ENCODE peak calls at places on chromosome 7, in eight cellular contexts. D is OCI-LY7, E is IMR-90, M is AG04449, Q is AG10803, T is left ventricle myocardium inferior, N is fibroblast of lung, J is astrocyte. C is an unnamed sample.

GRCh38 chr7:5296627-5297226 is 14.0 kb downstream of the SLC29A4 start:
- DNase-seq in J (no peak), E (no peak), T (no peak), N (no peak), M (no peak), Q (no peak), D (peak), C (no peak)

GRCh38 chr7:46781901-46782439 is 799.9 kb downstream of the TNS3 start:
- DNase-seq in D (no peak), E (no peak), Q (no peak), N (no peak), M (no peak), T (no peak), J (peak), C (no peak)

GRCh38 chr7:134427896-134428295 is 31.0 kb downstream of the AKR1B1 start:
- DNase-seq in E (no peak), Q (peak), M (no peak), D (no peak), N (no peak), T (no peak), J (no peak), C (no peak)

GRCh38 chr7:16711730-16712129 is 41.8 kb upstream of the TSPAN13 start:
- DNase-seq in D (no peak), E (no peak), T (no peak), M (no peak), Q (peak), J (peak), N (peak), C (no peak)

GRCh38 chr7:17147409-17147808 is 151.0 kb upstream of the AHR start:
- DNase-seq in N (no peak), J (no peak), D (no peak), T (no peak), E (no peak), M (no peak), Q (peak), C (no peak)

GRCh38 chr7:7276151-7276550 is 93.8 kb downstream of the C1GALT1 start:
- DNase-seq in M (no peak), Q (no peak), E (no peak), T (no peak), D (no peak), N (peak), J (peak), C (peak)

GRCh38 chr7:17773289-17773626 is 167.0 kb downstream of the SNX13 start:
- DNase-seq in N (peak), J (peak), E (peak), T (no peak), M (peak), Q (peak), D (no peak), C (peak)

GRCh38 chr7:69706070-69706469 is 107.8 kb downstream of the AUTS2 start:
- DNase-seq in D (no peak), E (no peak), N (no peak), T (no peak), M (no peak), Q (no peak), J (no peak), C (no peak)

GRCh38 chr7:134742688-134743350 is 36.6 kb upstream of the CALD1 start:
- DNase-seq in M (peak), J (peak), T (no peak), Q (peak), E (peak), N (peak), D (no peak), C (no peak)

GRCh38 chr7:98387136-98387535 is 13.8 kb downstream of the BAIAP2L1 start:
- DNase-seq in J (no peak), N (no peak), E (no peak), D (no peak), M (no peak), Q (no peak), T (no peak), C (no peak)

GRCh38 chr7:1700536-1701333 is 30.7 kb downstream of the ELFN1 start:
- DNase-seq in E (no peak), T (no peak), D (no peak), M (no peak), Q (no peak), N (no peak), J (no peak), C (no peak)

GRCh38 chr7:1536105-1536767 is 5.7 kb downstream of the MAFK start:
- DNase-seq in J (no peak), M (no peak), T (no peak), D (no peak), E (no peak), N (no peak), Q (no peak), C (no peak)

GRCh38 chr7:35251606-35252310 is 2.1 kb downstream of the TBX20 start:
- DNase-seq in T (no peak), M (no peak), N (no peak), J (no peak), E (no peak), D (no peak), Q (no peak), C (no peak)

GRCh38 chr7:131346885-131347592 is 19.4 kb downstream of the MKLN1 start:
- DNase-seq in E (no peak), T (no peak), D (no peak), J (no peak), M (no peak), Q (no peak), N (no peak), C (no peak)

GRCh38 chr7:24971333-24972165 is 8.4 kb downstream of the OSBPL3 start:
- DNase-seq in Q (peak), E (peak), T (no peak), D (no peak), J (peak), M (peak), N (peak), C (no peak)

GRCh38 chr7:31710171-31710570 is 23.2 kb downstream of the PPP1R17 start:
- DNase-seq in J (no peak), Q (no peak), E (no peak), T (no peak), M (no peak), N (no peak), D (no peak), C (no peak)

GRCh38 chr7:118590107-118590506 is 365.6 kb downstream of the ANKRD7 start:
- DNase-seq in D (peak), M (no peak), T (no peak), N (no peak), J (no peak), Q (no peak), E (no peak), C (no peak)

GRCh38 chr7:150891740-150892139 is 39.4 kb downstream of the AOC1 start:
- DNase-seq in N (no peak), M (no peak), T (no peak), J (no peak), D (peak), Q (no peak), E (no peak), C (no peak)

GRCh38 chr7:132548489-132549078 is 27.7 kb downstream of the PLXNA4 start:
- DNase-seq in D (no peak), T (no peak), E (peak), N (peak), M (no peak), Q (peak), J (peak), C (no peak)

GRCh38 chr7:12764355-12765000 is 77.0 kb downstream of the ARL4A start:
- DNase-seq in E (peak), N (no peak), T (no peak), M (no peak), Q (no peak), D (no peak), J (peak), C (no peak)

GRCh38 chr7:77450054-77450453 is 33.9 kb upstream of the GSAP start:
- DNase-seq in Q (peak), M (no peak), E (peak), D (no peak), N (no peak), J (peak), T (no peak), C (no peak)

GRCh38 chr7:70630647-70631457 is 501.1 kb upstream of the GALNT17 start:
- DNase-seq in T (peak), M (no peak), N (peak), Q (peak), E (peak), J (peak), D (no peak), C (no peak)

GRCh38 chr7:117216436-117217069 is 106.3 kb downstream of the WNT2 start:
- DNase-seq in M (no peak), E (no peak), D (no peak), N (no peak), T (no peak), J (no peak), Q (no peak), C (no peak)

GRCh38 chr7:100865372-100865911 is 1.7 kb upstream of the TRIP6 start:
- DNase-seq in Q (no peak), E (peak), D (no peak), T (no peak), N (no peak), J (peak), M (no peak), C (no peak)

GRCh38 chr7:47654672-47655340 is 72.9 kb upstream of the TNS3 start:
- DNase-seq in N (no peak), M (no peak), E (peak), D (no peak), T (no peak), J (peak), Q (peak), C (no peak)

GRCh38 chr7:75993689-75994387 is 557 bp downstream of the TMEM120A start:
- DNase-seq in D (no peak), T (peak), Q (peak), M (no peak), E (peak), N (peak), J (peak), C (no peak)

GRCh38 chr7:145700488-145700887 is 416.1 kb upstream of the CNTNAP2 start:
- DNase-seq in T (no peak), M (no peak), J (no peak), N (no peak), E (no peak), Q (no peak), D (no peak), C (no peak)

GRCh38 chr7:140214075-140214684 is 37.4 kb upstream of the KDM7A start:
- DNase-seq in Q (peak), J (peak), E (peak), M (no peak), D (no peak), T (peak), N (peak), C (peak)

GRCh38 chr7:117098457-117098856 is 145.2 kb downstream of the ST7 start:
- DNase-seq in D (no peak), M (peak), Q (peak), T (no peak), J (peak), E (peak), N (peak), C (no peak)

GRCh38 chr7:8189615-8190014 is 72.4 kb downstream of the ICA1 start:
- DNase-seq in J (peak), E (no peak), M (no peak), Q (no peak), N (no peak), T (no peak), D (no peak), C (no peak)

GRCh38 chr7:36208406-36208805 is 55.4 kb downstream of the EEPD1 start:
- DNase-seq in T (no peak), N (no peak), E (peak), M (no peak), J (no peak), Q (no peak), D (no peak), C (no peak)

GRCh38 chr7:75660566-75661215 is 78.0 kb downstream of the HIP1 start:
- DNase-seq in Q (no peak), E (no peak), M (no peak), D (no peak), T (no peak), N (no peak), J (no peak), C (no peak)

GRCh38 chr7:1419688-1420087 is 39.6 kb downstream of the MICALL2 start:
- DNase-seq in T (no peak), J (no peak), M (no peak), N (no peak), D (no peak), Q (no peak), E (no peak), C (no peak)

GRCh38 chr7:29841926-29842671 is 35.8 kb downstream of the WIPF3 start:
- DNase-seq in D (no peak), E (no peak), N (no peak), Q (no peak), M (no peak), T (no peak), J (no peak), C (no peak)

GRCh38 chr7:29843738-29844137 is 37.4 kb downstream of the WIPF3 start:
- DNase-seq in D (no peak), N (no peak), M (no peak), T (no peak), J (no peak), Q (no peak), E (no peak), C (no peak)

GRCh38 chr7:29843106-29843505 is 36.8 kb downstream of the WIPF3 start:
- DNase-seq in J (no peak), N (no peak), E (no peak), T (no peak), Q (no peak), D (no peak), M (no peak), C (no peak)

GRCh38 chr7:29839302-29839701 is 33.0 kb downstream of the WIPF3 start:
- DNase-seq in J (peak), T (peak), E (peak), Q (peak), M (peak), N (peak), D (no peak), C (no peak)

DNA sequence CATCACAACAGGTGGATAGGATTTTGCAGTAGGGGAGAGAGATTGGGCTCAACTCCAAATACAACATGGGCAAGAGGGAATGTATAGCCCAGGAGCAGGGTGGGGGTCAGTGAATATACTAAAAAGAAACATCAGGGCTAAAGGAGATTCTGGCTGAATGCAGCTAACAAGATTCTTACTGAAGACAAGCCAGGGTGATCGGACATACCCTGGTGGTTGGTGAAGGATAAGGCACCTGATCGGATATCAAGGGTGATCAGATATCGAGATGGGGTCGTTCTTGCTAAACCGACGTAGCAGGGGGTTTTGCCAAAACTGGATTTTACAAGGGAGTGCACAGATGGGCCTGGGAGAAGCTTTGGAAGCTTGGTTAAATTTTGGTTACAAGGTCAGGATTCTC is 34.4 kb downstream of the WIPF3 start:
- DNase-seq in E (no peak), Q (no peak), D (no peak), N (no peak), M (no peak), T (no peak), J (no peak), C (no peak)
- TF ChIP-seq CTCF in E (no peak), Q (no peak), D (no peak), N (no peak), M (no peak), T (no peak), J (no peak), C (peak)

DNA sequence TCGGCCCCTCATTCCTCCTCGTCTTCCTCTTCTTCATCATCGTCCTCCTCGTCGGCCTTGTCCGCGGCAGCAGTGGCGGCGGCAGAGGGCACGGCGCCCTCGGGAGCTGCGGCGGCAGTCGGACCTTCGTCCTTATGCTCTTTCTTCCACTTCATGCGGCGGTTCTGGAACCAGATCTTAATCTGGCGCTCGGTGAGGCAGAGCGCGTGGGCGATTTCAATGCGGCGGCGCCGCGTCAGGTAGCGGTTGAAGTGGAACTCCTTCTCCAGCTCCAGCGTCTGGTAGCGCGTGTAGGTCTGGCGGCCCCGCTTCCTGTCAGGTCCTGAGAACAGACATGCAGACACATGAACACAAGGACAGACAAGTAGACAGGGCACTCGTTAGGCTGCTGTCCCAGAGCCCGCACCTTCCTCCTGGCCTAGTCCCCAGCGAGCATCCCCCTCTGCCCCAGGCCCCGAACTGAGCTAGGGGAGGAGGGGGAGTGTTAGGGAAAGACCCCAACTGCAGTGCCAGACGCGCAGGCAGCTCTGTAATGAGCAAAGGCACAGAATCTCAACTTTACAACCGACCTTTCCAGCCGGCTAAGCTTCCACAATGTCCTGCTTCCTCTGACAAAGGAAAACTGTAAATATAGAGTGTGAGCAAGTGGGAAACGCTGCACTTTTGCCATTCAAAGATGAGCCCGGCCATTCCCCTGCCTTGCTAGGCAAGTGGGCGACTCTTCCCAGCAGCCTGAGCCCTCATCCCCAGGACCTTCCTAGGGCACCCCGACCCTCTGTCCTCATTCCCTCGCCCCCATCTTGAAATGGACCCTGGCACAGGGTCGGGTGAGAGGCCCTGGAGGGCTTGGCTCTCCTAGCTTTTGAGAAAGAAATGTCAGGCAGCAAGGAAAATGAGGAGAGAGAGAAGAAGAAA is 1.3 kb downstream of the HOXA7 start:
- DNase-seq in D (peak), E (no peak), T (no peak), N (no peak), M (no peak), Q (no peak), J (no peak), C (no peak)
- H3K4me3 ChIP-seq in D (peak), E (peak), T (peak), N (peak), M (peak), Q (peak), J (no peak), C (peak)

GRCh38 chr7:95191793-95192192 is 132.5 kb downstream of the PON1 start:
- DNase-seq in E (no peak), D (no peak), T (no peak), J (no peak), N (no peak), M (no peak), Q (no peak), C (no peak)

DNA sequence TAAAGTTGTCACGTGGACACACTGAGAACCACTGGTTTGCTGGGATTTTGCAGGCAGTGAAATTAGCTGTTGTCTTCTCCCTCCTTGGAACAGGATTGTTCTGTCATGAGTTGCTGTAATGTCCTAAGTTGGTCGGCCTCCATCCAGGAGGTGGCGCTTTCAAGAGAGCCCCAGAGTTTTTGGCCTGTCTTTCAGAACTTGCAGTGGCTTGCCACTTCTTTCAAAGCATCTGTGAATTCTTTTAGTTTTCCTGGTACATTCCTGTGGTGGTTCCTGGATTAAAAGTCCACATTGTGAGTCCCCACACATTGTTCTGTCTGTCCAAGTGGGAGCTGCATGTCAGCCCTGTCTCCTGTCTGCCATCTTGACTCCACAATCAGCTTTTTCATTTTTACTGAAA is 133.8 kb downstream of the PON1 start:
- DNase-seq in T (no peak), M (no peak), E (no peak), J (no peak), N (no peak), D (no peak), Q (peak), C (no peak)
- TF ChIP-seq CTCF in T (no peak), M (no peak), E (no peak), J (no peak), N (no peak), D (peak), Q (peak), C (peak)

DNA sequence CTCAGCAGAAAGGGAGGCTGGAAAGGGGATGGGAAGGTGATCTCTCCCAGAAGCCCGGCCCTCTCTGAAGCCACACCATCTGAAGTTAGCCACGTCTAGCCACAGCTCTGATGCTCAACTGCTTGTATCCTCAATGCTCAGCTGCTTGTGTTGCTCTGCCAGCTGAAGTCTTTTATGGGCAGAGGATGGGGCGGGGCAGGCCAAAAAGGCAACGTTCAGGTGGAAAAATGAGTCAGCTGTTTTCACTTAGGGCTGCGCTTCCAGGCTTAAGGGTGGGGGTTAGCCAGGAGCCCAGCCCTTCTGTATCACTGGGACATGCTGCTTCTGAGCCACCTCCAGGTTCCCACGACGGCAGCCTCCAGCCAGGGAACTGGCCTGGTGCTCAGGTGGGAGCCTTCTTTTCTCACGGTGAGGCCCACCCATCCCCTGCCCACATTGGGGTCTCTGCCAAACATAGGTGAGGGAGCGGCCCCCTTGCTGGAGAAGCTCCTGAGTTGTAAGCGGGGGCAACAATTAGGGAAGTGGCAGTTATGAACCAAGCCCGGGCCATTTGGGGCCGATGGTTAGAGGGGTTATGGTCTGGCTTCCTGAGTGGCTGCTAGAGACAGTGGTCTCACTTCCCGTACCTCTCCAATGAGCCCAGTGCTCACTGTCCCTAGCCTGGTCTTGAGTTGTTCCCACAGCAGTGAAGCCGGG is 44.8 kb upstream of the CNPY1 start:
- DNase-seq in N (no peak), J (no peak), Q (no peak), M (no peak), E (no peak), D (no peak), T (no peak), C (no peak)
- H3K4me3 ChIP-seq in N (no peak), J (no peak), Q (no peak), M (no peak), E (no peak), D (no peak), T (no peak), C (no peak)

GRCh38 chr7:42574693-42575084 is 337.2 kb downstream of the C7orf25 start:
- DNase-seq in J (no peak), T (no peak), D (no peak), M (no peak), N (peak), Q (peak), E (no peak), C (no peak)
- TF ChIP-seq CTCF in J (no peak), T (peak), D (peak), M (peak), N (no peak), Q (peak), E (no peak), C (no peak)

DNA sequence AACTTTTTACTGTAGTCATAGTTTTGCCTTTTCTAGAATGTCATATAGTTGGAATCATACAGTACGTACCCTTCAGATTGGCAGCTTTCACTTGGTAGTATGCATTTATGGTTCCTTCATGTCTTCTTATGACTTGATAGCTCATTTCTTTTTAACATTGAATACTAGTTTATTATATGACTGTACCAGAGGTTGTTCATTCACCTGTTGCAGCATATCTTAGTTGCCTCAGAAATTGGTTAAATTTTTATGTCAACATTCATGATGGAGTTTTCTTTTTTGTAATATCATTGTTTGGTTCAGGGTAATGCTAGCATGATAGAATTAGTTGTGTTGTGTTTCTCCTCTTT is 94.8 kb upstream of the CDK13 start:
- DNase-seq in M (no peak), T (no peak), Q (no peak), J (no peak), E (no peak), D (no peak), N (no peak), C (no peak)
- H3K4me3 ChIP-seq in M (no peak), T (peak), Q (peak), J (peak), E (peak), D (no peak), N (peak), C (no peak)

C was measured in kidney epithelial cell.